ENCODE peak calls at places on chromosomes 6 and 20, in five cellular contexts. F is HCT116, D is GM13976, C is ELR, I is activated T-helper 1 cell treated with Interleukin-2 at 50 U/mL for 16 hours. M is an unnamed sample.

GRCh38 chr20:1569417-1569861 is 11.9 kb upstream of the SIRPD start:
- DNase-seq in C (peak; percentile 87), I (no peak), F (peak; percentile 64), D (no peak), M (no peak)

GRCh38 chr6:27830212-27830664 is 82.0 kb downstream of the OR2B2 start:
- DNase-seq in C (no peak), I (no peak), F (no peak), D (no peak), M (no peak)

GRCh38 chr6:139287868-139288267 is 3.9 kb downstream of the TXLNB start:
- DNase-seq in D (no peak), F (no peak), C (no peak), I (no peak), M (no peak)

GRCh38 chr6:29517728-29518440 is 30.1 kb upstream of the MAS1L start:
- DNase-seq in F (no peak), C (no peak), D (no peak), I (no peak), M (no peak)

GRCh38 chr6:144581807-144582537 is 296.8 kb downstream of the UTRN start:
- DNase-seq in I (no peak), C (peak; percentile 60), F (peak; percentile 27), D (peak; percentile 20), M (no peak)

GRCh38 chr6:42532038-42532669 is 31.7 kb upstream of the UBR2 start:
- DNase-seq in F (peak; percentile 79), C (peak; percentile 86), I (no peak), D (peak; percentile 73), M (no peak)

GRCh38 chr20:13420625-13421024 is 199.6 kb downstream of the ISM1 start:
- DNase-seq in C (no peak), I (no peak), D (no peak), F (no peak), M (no peak)

GRCh38 chr6:24777227-24777626 is 2.5 kb downstream of the GMNN start:
- DNase-seq in F (no peak), C (peak; percentile 36), D (no peak), I (no peak), M (no peak)

GRCh38 chr6:100163035-100163434 is 169.0 kb upstream of the MCHR2 start:
- DNase-seq in C (no peak), I (no peak), F (no peak), D (no peak), M (no peak)

GRCh38 chr20:25486377-25486776 is 78.9 kb downstream of the GINS1 start:
- DNase-seq in F (no peak), C (no peak), I (no peak), D (no peak), M (no peak)

GRCh38 chr6:105941616-105942412 is 144.3 kb upstream of the PRDM1 start:
- DNase-seq in D (no peak), I (no peak), F (no peak), C (peak; percentile 21), M (no peak)

GRCh38 chr6:30206152-30206551 is 7.1 kb downstream of the TRIM26 start:
- DNase-seq in C (peak; percentile 37), F (no peak), D (no peak), I (no peak), M (no peak)

GRCh38 chr6:114000066-114000465 is 29.1 kb upstream of the HDAC2 start:
- DNase-seq in I (no peak), D (no peak), F (no peak), C (peak; percentile 74), M (no peak)

GRCh38 chr20:33178726-33179125 is 10.8 kb downstream of the BPIFA2 start:
- DNase-seq in D (no peak), C (no peak), I (no peak), F (no peak), M (no peak)

GRCh38 chr6:138101946-138102731 is 5.1 kb downstream of the PERP start:
- DNase-seq in F (no peak), D (no peak), C (no peak), I (no peak), M (no peak)

GRCh38 chr6:138240476-138241245 is 22.4 kb upstream of the PBOV1 start:
- DNase-seq in I (no peak), F (no peak), D (no peak), C (peak; percentile 59), M (no peak)

GRCh38 chr6:135853227-135853626 is 1.7 kb downstream of the PDE7B start:
- DNase-seq in I (no peak), F (no peak), D (no peak), C (peak; percentile 57), M (no peak)

GRCh38 chr6:47258724-47259347 is 50.9 kb downstream of the TNFRSF21 start:
- DNase-seq in D (no peak), C (no peak), I (no peak), F (no peak), M (no peak)

GRCh38 chr6:111880181-111880944 is 7.1 kb upstream of the FYN start:
- DNase-seq in F (no peak), D (no peak), I (no peak), C (peak; percentile 57), M (no peak)

GRCh38 chr6:51718533-51718932 is 368.9 kb downstream of the PKHD1 start:
- DNase-seq in C (no peak), F (no peak), D (no peak), I (no peak), M (no peak)

GRCh38 chr6:140809694-140810101 is 1323.0 kb upstream of the GJE1 start:
- DNase-seq in C (no peak), I (no peak), D (peak; percentile 45), F (no peak), M (no peak)

GRCh38 chr6:37131960-37132253 is 38.0 kb upstream of the PIM1 start:
- DNase-seq in D (no peak), I (no peak), C (no peak), F (no peak), M (no peak)

GRCh38 chr6:88473622-88474021 is 307.5 kb upstream of the CNR1 start:
- DNase-seq in I (no peak), F (no peak), D (no peak), C (no peak), M (no peak)

GRCh38 chr20:49636447-49636846 is 68.5 kb upstream of the PTGIS start:
- DNase-seq in C (no peak), D (no peak), F (no peak), I (no peak), M (no peak)

GRCh38 chr20:62758226-62758912 is 37.9 kb upstream of the MRGBP start:
- DNase-seq in F (no peak), C (no peak), I (no peak), D (no peak), M (no peak)

GRCh38 chr6:19303381-19303780 is 533.8 kb upstream of the ID4 start:
- DNase-seq in D (no peak), I (no peak), C (peak; percentile 8), F (no peak), M (no peak)

GRCh38 chr6:45548657-45549515 is 171.2 kb upstream of the SUPT3H start:
- DNase-seq in I (no peak), D (peak; percentile 45), C (no peak), F (no peak), M (no peak)

GRCh38 chr20:48797275-48797825 is 30.4 kb downstream of the PREX1 start:
- DNase-seq in F (no peak), C (no peak), D (no peak), I (no peak), M (no peak)

GRCh38 chr20:1281279-1282057 is 15.4 kb downstream of the SNPH start:
- DNase-seq in F (no peak), C (no peak), I (no peak), D (no peak), M (no peak)

GRCh38 chr20:2688041-2688591 is 4.5 kb upstream of the EBF4 start:
- DNase-seq in F (peak; percentile 15), D (peak; percentile 78), I (peak; percentile 62), C (peak; percentile 53), M (peak; percentile 66)

GRCh38 chr6:4575724-4576123 is 200.5 kb upstream of the CDYL start:
- DNase-seq in D (no peak), F (no peak), C (peak; percentile 52), I (no peak), M (no peak)

GRCh38 chr20:58888521-58889333 is 36.2 kb downstream of the GNAS start:
- DNase-seq in F (no peak), C (peak; percentile 84), I (peak; percentile 73), D (peak; percentile 90), M (peak; percentile 76)

GRCh38 chr20:35600176-35600995 is 15.2 kb upstream of the SPAG4 start:
- DNase-seq in C (no peak), I (no peak), F (no peak), D (no peak), M (no peak)

GRCh38 chr20:13331536-13331935 is 110.5 kb downstream of the ISM1 start:
- DNase-seq in F (no peak), C (peak; percentile 47), I (no peak), D (no peak), M (no peak)

GRCh38 chr6:108423982-108424695 is 129.3 kb downstream of the AFG1L start:
- DNase-seq in D (no peak), I (no peak), F (no peak), C (peak; percentile 6), M (no peak)

GRCh38 chr20:23156170-23156841 is 70.2 kb upstream of the CD93 start:
- DNase-seq in D (no peak), F (peak; percentile 78), C (peak; percentile 89), I (no peak), M (no peak)

GRCh38 chr20:14235355-14235754 is 102.1 kb downstream of the FLRT3 start:
- DNase-seq in F (no peak), C (peak; percentile 0), D (no peak), I (no peak), M (no peak)

GRCh38 chr6:143333749-143334520 is 116.6 kb downstream of the ADAT2 start:
- DNase-seq in F (no peak), I (no peak), C (peak; percentile 9), D (no peak), M (no peak)

GRCh38 chr6:73542882-73543281 is 22.1 kb upstream of the EEF1A1 start:
- DNase-seq in F (no peak), D (no peak), I (no peak), C (no peak), M (no peak)